ENCODE peak calls at places on chromosomes 12 and 14, in eight cellular contexts. T, P, K, G, X, M, U and R are unnamed samples.

GRCh38 chr12:126915309-126915708 is 1351.7 kb upstream of the TMEM132C start:
- DNase-seq in T (no peak), P (no peak), K (no peak), G (no peak), X (no peak), M (no peak), U (no peak), R (no peak)

GRCh38 chr12:4114986-4115385 is 158.6 kb upstream of the CCND2 start:
- DNase-seq in T (no peak), P (no peak), K (no peak), G (no peak), X (no peak), M (peak), U (peak), R (no peak)

GRCh38 chr14:72616294-72616693 is 277.6 kb downstream of the DPF3 start:
- DNase-seq in T (no peak), P (no peak), K (peak), G (no peak), X (no peak), M (no peak), U (no peak), R (no peak)

GRCh38 chr12:96034631-96035282 is 630 bp downstream of the LTA4H start:
- DNase-seq in T (peak), P (no peak), K (peak), G (peak), X (no peak), M (peak), U (peak), R (no peak)

GRCh38 chr12:54463034-54463433 is 10.4 kb downstream of the GTSF1 start:
- DNase-seq in T (no peak), P (peak), K (peak), G (no peak), X (peak), M (no peak), U (no peak), R (peak)

GRCh38 chr12:47079894-47080724 is at the start of gene AMIGO2:
- DNase-seq in T (no peak), P (peak), K (peak), G (peak), X (peak), M (peak), U (no peak), R (no peak)

GRCh38 chr14:66359500-66359899 is 126.7 kb upstream of the CCDC196 start:
- DNase-seq in T (no peak), P (no peak), K (peak), G (no peak), X (peak), M (peak), U (peak), R (no peak)

GRCh38 chr12:21818627-21819026 is 44.1 kb upstream of the KCNJ8 start:
- DNase-seq in T (no peak), P (no peak), K (peak), G (no peak), X (no peak), M (no peak), U (peak), R (peak)

GRCh38 chr12:84974177-84974815 is 61.7 kb upstream of the SLC6A15 start:
- DNase-seq in T (no peak), P (no peak), K (no peak), G (no peak), X (no peak), M (no peak), U (no peak), R (no peak)

GRCh38 chr12:114425031-114425626 is 19.2 kb upstream of the TBX5 start:
- DNase-seq in T (no peak), P (no peak), K (peak), G (no peak), X (no peak), M (no peak), U (no peak), R (no peak)

GRCh38 chr14:89349196-89350008 is 67.6 kb downstream of the FOXN3 start:
- DNase-seq in T (no peak), P (no peak), K (no peak), G (no peak), X (peak), M (peak), U (peak), R (no peak)

GRCh38 chr14:91417134-91417982 is at the start of gene CCDC88C:
- DNase-seq in T (no peak), P (no peak), K (no peak), G (peak), X (peak), M (peak), U (peak), R (no peak)

GRCh38 chr12:47017041-47017713 is 62.2 kb upstream of the PCED1B start:
- DNase-seq in T (no peak), P (no peak), K (no peak), G (no peak), X (no peak), M (no peak), U (no peak), R (no peak)

GRCh38 chr12:65184176-65184857 is 14.9 kb downstream of the LEMD3 start:
- DNase-seq in T (no peak), P (no peak), K (no peak), G (no peak), X (no peak), M (no peak), U (no peak), R (no peak)
- H3K27ac ChIP-seq in T (no peak), P (no peak), K (no peak), G (no peak), X (no peak), M (no peak), U (no peak), R (no peak)

GRCh38 chr12:117054279-117054678 is 44.9 kb downstream of the TESC start:
- DNase-seq in T (no peak), P (no peak), K (no peak), G (peak), X (no peak), M (no peak), U (no peak), R (no peak)
- H3K27ac ChIP-seq in T (peak), P (no peak), K (no peak), G (no peak), X (no peak), M (no peak), U (no peak), R (no peak)

GRCh38 chr12:62604856-62605255 is 138.2 kb downstream of the MON2 start:
- DNase-seq in T (no peak), P (no peak), K (peak), G (no peak), X (peak), M (no peak), U (no peak), R (no peak)
- H3K27ac ChIP-seq in T (no peak), P (peak), K (no peak), G (peak), X (peak), M (no peak), U (no peak), R (no peak)

DNA sequence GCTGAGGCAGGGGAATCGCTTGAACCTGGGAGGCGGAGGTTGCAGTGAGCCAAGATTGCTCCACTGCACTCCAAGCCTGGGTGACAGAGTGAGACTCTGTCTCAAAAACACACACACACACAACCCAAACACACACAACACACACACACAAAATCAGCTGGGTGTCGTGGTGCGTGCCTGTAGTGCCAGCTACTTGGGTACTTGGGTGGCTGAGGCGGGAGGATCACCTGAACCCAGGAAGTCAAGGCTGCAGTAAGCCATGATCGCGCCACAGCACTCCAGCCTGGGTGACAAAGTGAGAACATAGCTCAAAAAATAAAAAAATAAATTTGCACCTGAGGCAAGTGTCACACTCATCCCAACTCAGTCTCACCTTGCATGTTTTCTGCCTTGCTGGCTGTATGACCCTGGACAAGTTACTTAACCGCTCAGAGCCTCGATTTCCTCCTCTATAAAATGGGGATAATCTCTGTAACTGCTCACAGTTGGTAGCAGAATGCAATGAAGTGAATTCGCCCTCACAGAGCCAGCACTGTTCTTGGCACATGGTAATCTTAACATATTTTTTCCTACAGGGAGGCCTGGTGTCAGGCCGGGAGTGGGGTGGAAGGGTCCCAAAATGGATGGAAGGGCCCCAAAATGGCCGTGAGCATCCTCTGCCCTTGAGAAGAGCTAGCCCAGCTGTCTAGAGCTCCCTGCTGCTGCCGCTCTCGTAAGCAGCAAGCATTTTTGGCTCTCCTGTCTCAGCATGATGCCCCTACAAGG is 630 bp upstream of the HNF1A start:
- DNase-seq in T (no peak), P (no peak), K (no peak), G (no peak), X (no peak), M (no peak), U (no peak), R (no peak)
- H3K27ac ChIP-seq in T (no peak), P (peak), K (no peak), G (no peak), X (peak), M (no peak), U (no peak), R (no peak)

DNA sequence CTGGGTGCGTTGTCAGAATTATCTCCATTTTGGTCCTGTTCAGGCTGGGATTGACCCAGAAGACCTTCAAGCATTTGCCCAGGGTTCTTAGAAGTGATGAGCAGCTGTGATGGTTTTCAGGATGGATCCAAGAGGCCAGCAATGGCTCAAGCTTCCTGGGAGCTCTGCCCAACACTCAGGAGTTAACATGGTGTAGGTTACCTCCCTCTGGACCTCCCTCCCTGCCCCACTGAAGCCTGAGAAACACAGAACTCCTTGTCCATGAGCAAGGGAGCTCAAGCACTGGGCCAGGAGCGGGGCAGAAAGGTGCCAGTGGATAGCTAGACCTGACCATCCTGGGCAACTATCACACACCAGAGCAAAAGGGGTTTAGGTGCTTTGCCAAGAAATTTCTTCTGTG is 148.4 kb upstream of the FKBP4 start:
- DNase-seq in T (no peak), P (peak), K (no peak), G (no peak), X (no peak), M (no peak), U (no peak), R (no peak)
- H3K27ac ChIP-seq in T (no peak), P (no peak), K (no peak), G (no peak), X (no peak), M (no peak), U (no peak), R (no peak)

GRCh38 chr12:105698047-105698446 is 367.6 kb downstream of the C12orf75 start:
- DNase-seq in T (no peak), P (no peak), K (no peak), G (no peak), X (no peak), M (no peak), U (peak), R (no peak)
- H3K27ac ChIP-seq in T (no peak), P (no peak), K (no peak), G (no peak), X (no peak), M (no peak), U (no peak), R (no peak)